ENCODE peak calls at places on chromosomes 11 and 22, in ten cellular contexts. V is activated T-cell treated with anti-CD3 and anti-CD28 coated beads for 1 hour; P is osteocyte; O is stimulated activated CD4-positive, alpha-beta T cell treated with anti-CD3 and anti-CD28 coated beads, Interleukin-1b, Interleukin-23, amount 100 ng/mL, for 1 hour; W is fibroblast of lung; F is AG08396; H is stimulated activated CD8-positive, alpha-beta memory T cell treated with anti-CD3 and anti-CD28 coated beads, Interleukin-7, amount 100 ng/mL, for 1 hour; U is NCI-H2107; Y is SHP77; Z is glutamatergic neuron. D is an unnamed sample.

GRCh38 chr11:72241290-72241781 is 2.6 kb downstream of the PHOX2A start:
- DNase-seq in Y (no peak), V (no peak), P (no peak), F (peak), H (no peak), W (no peak), U (no peak), Z (no peak), O (no peak), D (no peak)

GRCh38 chr11:123300874-123301695 is 106.0 kb upstream of the CLMP start:
- DNase-seq in H (no peak), O (no peak), Y (no peak), Z (no peak), P (no peak), U (no peak), F (no peak), V (no peak), W (peak), D (no peak)

GRCh38 chr11:133123371-133123770 is 408.9 kb downstream of the OPCML start:
- DNase-seq in F (no peak), Y (no peak), H (no peak), W (no peak), O (no peak), P (no peak), Z (peak), V (no peak), U (no peak), D (no peak)

GRCh38 chr11:4048340-4048739 is 46.3 kb upstream of the RRM1 start:
- DNase-seq in Y (no peak), U (no peak), O (no peak), P (no peak), F (no peak), V (no peak), Z (no peak), W (peak), H (no peak), D (no peak)

GRCh38 chr11:2880646-2881045 is 4.9 kb downstream of the CDKN1C start:
- DNase-seq in Y (no peak), W (no peak), Z (no peak), O (no peak), P (no peak), F (no peak), U (no peak), H (no peak), V (no peak), D (no peak)

GRCh38 chr11:2541321-2541680 is 96.5 kb downstream of the KCNQ1 start:
- DNase-seq in Z (no peak), W (no peak), V (no peak), Y (no peak), O (no peak), F (no peak), H (no peak), U (no peak), P (no peak), D (no peak)

GRCh38 chr11:108601150-108601549 is 7.6 kb upstream of the EXPH5 start:
- DNase-seq in H (no peak), P (no peak), Z (no peak), O (no peak), U (no peak), Y (no peak), V (no peak), F (peak), W (peak), D (no peak)

GRCh38 chr11:47248304-47248663 is 330 bp downstream of the ACP2 start:
- DNase-seq in F (no peak), P (no peak), O (no peak), H (no peak), U (no peak), Z (no peak), W (peak), V (no peak), Y (peak), D (no peak)

GRCh38 chr22:44373234-44373633 is 60.5 kb upstream of the SHISAL1 start:
- DNase-seq in W (no peak), Y (no peak), Z (no peak), U (no peak), V (no peak), F (no peak), H (no peak), P (no peak), O (no peak), D (peak)

GRCh38 chr11:64724863-64725535 is 2.0 kb upstream of the NRXN2 start:
- DNase-seq in Y (no peak), P (no peak), O (no peak), U (no peak), W (no peak), F (no peak), Z (no peak), V (no peak), H (no peak), D (peak)

GRCh38 chr11:15106201-15106965 is 8.3 kb upstream of the INSC start:
- DNase-seq in W (peak), O (no peak), H (no peak), U (no peak), V (no peak), Z (no peak), F (peak), P (peak), Y (no peak), D (no peak)

GRCh38 chr11:123255909-123256308 is 60.9 kb upstream of the CLMP start:
- DNase-seq in W (no peak), Y (no peak), U (no peak), P (no peak), Z (no peak), H (no peak), F (no peak), V (no peak), O (no peak), D (no peak)

GRCh38 chr11:65187971-65188461 is 6.3 kb downstream of the CAPN1 start:
- DNase-seq in F (no peak), V (no peak), H (no peak), W (no peak), P (no peak), Z (no peak), O (no peak), Y (no peak), U (no peak), D (no peak)

GRCh38 chr11:130769782-130770565 is 146.3 kb downstream of the SNX19 start:
- DNase-seq in Z (no peak), P (no peak), W (peak), H (no peak), F (no peak), Y (no peak), V (no peak), O (no peak), U (no peak), D (no peak)

GRCh38 chr22:46547883-46548244 is 10.4 kb upstream of the CELSR1 start:
- DNase-seq in H (no peak), W (peak), P (no peak), U (no peak), O (no peak), Y (no peak), Z (no peak), V (no peak), F (peak), D (no peak)

GRCh38 chr11:10993640-10994039 is 135.8 kb upstream of the ZBED5 start:
- DNase-seq in Y (no peak), U (no peak), P (no peak), H (no peak), W (no peak), F (no peak), Z (no peak), V (no peak), O (no peak), D (no peak)

GRCh38 chr11:123550620-123550917 is 103.9 kb downstream of the SCN3B start:
- DNase-seq in V (no peak), F (no peak), Y (no peak), U (no peak), Z (no peak), H (no peak), W (no peak), P (no peak), O (no peak), D (no peak)

GRCh38 chr11:8025123-8025522 is 38.0 kb downstream of the EIF3F start:
- DNase-seq in W (peak), V (no peak), Y (no peak), O (no peak), F (peak), H (no peak), U (no peak), Z (no peak), P (peak), D (no peak)

GRCh38 chr11:66020618-66021357 is 5.5 kb downstream of the CATSPER1 start:
- DNase-seq in Y (peak), U (no peak), V (no peak), O (no peak), P (no peak), W (peak), Z (no peak), H (no peak), F (peak), D (no peak)

GRCh38 chr22:50729391-50730012 is 8.5 kb upstream of the ACR start:
- DNase-seq in F (no peak), U (peak), Y (peak), H (no peak), P (no peak), V (no peak), Z (peak), W (no peak), O (no peak), D (no peak)